ENCODE peak calls at places on chromosome 11, in eight cellular contexts. One of them, this sample, is unnamed.

GRCh38 chr11:95072948-95073347 is 6.2 kb downstream of the SRSF8 start:
- DNase-seq in NCI-H146: no peak
- DNase-seq in CD8-positive, alpha-beta T cell: no peak
- DNase-seq in NT2/D1: no peak
- DNase-seq in MM.1S: no peak
- DNase-seq in type B pancreatic cell: no peak
- DNase-seq in AG09309: no peak
- DNase-seq in EL: no peak
- DNase-seq in this sample: peak; percentile 35

GRCh38 chr11:14609902-14610301 is 33.7 kb upstream of the PDE3B start:
- DNase-seq in NCI-H146: no peak
- DNase-seq in CD8-positive, alpha-beta T cell: no peak
- DNase-seq in NT2/D1: no peak
- DNase-seq in MM.1S: no peak
- DNase-seq in type B pancreatic cell: no peak
- DNase-seq in AG09309: no peak
- DNase-seq in EL: no peak
- DNase-seq in this sample: no peak

GRCh38 chr11:5690736-5691135 is 1.1 kb downstream of the TRIM22 start:
- DNase-seq in NCI-H146: no peak
- DNase-seq in CD8-positive, alpha-beta T cell: no peak
- DNase-seq in NT2/D1: no peak
- DNase-seq in MM.1S: no peak
- DNase-seq in type B pancreatic cell: no peak
- DNase-seq in AG09309: no peak
- DNase-seq in EL: no peak
- DNase-seq in this sample: no peak

GRCh38 chr11:63802637-63803414 is 10.4 kb upstream of the SPINDOC start:
- DNase-seq in NCI-H146: no peak
- DNase-seq in CD8-positive, alpha-beta T cell: no peak
- DNase-seq in NT2/D1: no peak
- DNase-seq in MM.1S: no peak
- DNase-seq in type B pancreatic cell: no peak
- DNase-seq in AG09309: peak; percentile 14
- DNase-seq in EL: peak; percentile 54
- DNase-seq in this sample: peak; percentile 63

GRCh38 chr11:120188371-120188770 is 22.5 kb upstream of the OAF start:
- DNase-seq in NCI-H146: no peak
- DNase-seq in CD8-positive, alpha-beta T cell: no peak
- DNase-seq in NT2/D1: no peak
- DNase-seq in MM.1S: no peak
- DNase-seq in type B pancreatic cell: no peak
- DNase-seq in AG09309: no peak
- DNase-seq in EL: no peak
- DNase-seq in this sample: no peak

GRCh38 chr11:10302744-10303557 is 1.9 kb upstream of the ADM start:
- DNase-seq in NCI-H146: peak; percentile 80
- DNase-seq in CD8-positive, alpha-beta T cell: peak; percentile 77
- DNase-seq in NT2/D1: no peak
- DNase-seq in MM.1S: peak; percentile 85
- DNase-seq in type B pancreatic cell: no peak
- DNase-seq in AG09309: no peak
- DNase-seq in EL: peak; percentile 77
- DNase-seq in this sample: peak; percentile 95

GRCh38 chr11:69002101-69002742 is 10.8 kb downstream of the MRGPRF start:
- DNase-seq in NCI-H146: no peak
- DNase-seq in CD8-positive, alpha-beta T cell: no peak
- DNase-seq in NT2/D1: no peak
- DNase-seq in MM.1S: no peak
- DNase-seq in type B pancreatic cell: no peak
- DNase-seq in AG09309: no peak
- DNase-seq in EL: no peak
- DNase-seq in this sample: no peak

GRCh38 chr11:72439455-72439854 is 5.1 kb upstream of the CLPB start:
- DNase-seq in NCI-H146: no peak
- DNase-seq in CD8-positive, alpha-beta T cell: no peak
- DNase-seq in NT2/D1: no peak
- DNase-seq in MM.1S: no peak
- DNase-seq in type B pancreatic cell: no peak
- DNase-seq in AG09309: peak; percentile 46
- DNase-seq in EL: peak; percentile 54
- DNase-seq in this sample: no peak

GRCh38 chr11:88266157-88266556 is 71.4 kb downstream of the CTSC start:
- DNase-seq in NCI-H146: no peak
- DNase-seq in CD8-positive, alpha-beta T cell: no peak
- DNase-seq in NT2/D1: no peak
- DNase-seq in MM.1S: no peak
- DNase-seq in type B pancreatic cell: no peak
- DNase-seq in AG09309: no peak
- DNase-seq in EL: no peak
- DNase-seq in this sample: no peak

GRCh38 chr11:70584786-70585545 is 186.6 kb downstream of the CTTN start:
- DNase-seq in NCI-H146: no peak
- DNase-seq in CD8-positive, alpha-beta T cell: no peak
- DNase-seq in NT2/D1: no peak
- DNase-seq in MM.1S: no peak
- DNase-seq in type B pancreatic cell: no peak
- DNase-seq in AG09309: no peak
- DNase-seq in EL: no peak
- DNase-seq in this sample: no peak

GRCh38 chr11:36699271-36699670 is 101.2 kb upstream of the RAG2 start:
- DNase-seq in NCI-H146: no peak
- DNase-seq in CD8-positive, alpha-beta T cell: no peak
- DNase-seq in NT2/D1: no peak
- DNase-seq in MM.1S: no peak
- DNase-seq in type B pancreatic cell: no peak
- DNase-seq in AG09309: no peak
- DNase-seq in EL: no peak
- DNase-seq in this sample: no peak

GRCh38 chr11:2769409-2769778 is 69.6 kb upstream of the KCNQ1OT1 start:
- DNase-seq in NCI-H146: no peak
- DNase-seq in CD8-positive, alpha-beta T cell: no peak
- DNase-seq in NT2/D1: no peak
- DNase-seq in MM.1S: no peak
- DNase-seq in type B pancreatic cell: peak; percentile 57
- DNase-seq in AG09309: no peak
- DNase-seq in EL: no peak
- DNase-seq in this sample: no peak

This sample was measured in DMS53.